ENCODE peak calls at places on chromosomes 13 and 19, in four cellular contexts. One of them, this sample, is unnamed. For H3K9me3, the result is how much of the 10 kb centered on the place peaks cover.

GRCh38 chr19:33496496-33496895 is 25.1 kb downstream of the PEPD start:
- DNase-seq in thyroid gland: no peak
- DNase-seq in cardiac muscle cell: no peak
- DNase-seq in endothelial cell of umbilical vein: no peak
- DNase-seq in this sample: no peak

GRCh38 chr13:97538193-97538592 is 104.2 kb downstream of the RAP2A start:
- DNase-seq in cardiac muscle cell: no peak
- DNase-seq in thyroid gland: no peak
- DNase-seq in endothelial cell of umbilical vein: no peak
- DNase-seq in this sample: no peak

GRCh38 chr13:105679832-105680231 is 855.6 kb downstream of the EFNB2 start:
- DNase-seq in endothelial cell of umbilical vein: no peak
- DNase-seq in cardiac muscle cell: no peak
- DNase-seq in thyroid gland: no peak
- DNase-seq in this sample: no peak

GRCh38 chr19:39843919-39844793 is 2.0 kb downstream of the FBL start:
- DNase-seq in thyroid gland: no peak
- DNase-seq in cardiac muscle cell: peak
- DNase-seq in endothelial cell of umbilical vein: peak
- DNase-seq in this sample: peak

GRCh38 chr19:49136771-49137171 is 17.4 kb downstream of the PPFIA3 start:
- DNase-seq in thyroid gland: no peak
- DNase-seq in cardiac muscle cell: no peak
- DNase-seq in endothelial cell of umbilical vein: no peak
- DNase-seq in this sample: no peak

GRCh38 chr13:113955691-113956090 is 18.2 kb downstream of the C13orf46 start:
- DNase-seq in cardiac muscle cell: no peak
- DNase-seq in thyroid gland: no peak
- DNase-seq in endothelial cell of umbilical vein: no peak
- DNase-seq in this sample: no peak

GRCh38 chr19:839146-839872 is 1.5 kb upstream of the PRTN3 start:
- DNase-seq in cardiac muscle cell: no peak
- DNase-seq in endothelial cell of umbilical vein: no peak
- DNase-seq in thyroid gland: no peak
- DNase-seq in this sample: no peak

GRCh38 chr19:3055741-3056453 is 6.4 kb downstream of the TLE5 start:
- DNase-seq in endothelial cell of umbilical vein: no peak
- DNase-seq in cardiac muscle cell: no peak
- DNase-seq in thyroid gland: peak
- DNase-seq in this sample: peak

GRCh38 chr19:38734426-38735256 is 9.6 kb downstream of the CAPN12 start:
- DNase-seq in thyroid gland: no peak
- DNase-seq in cardiac muscle cell: no peak
- DNase-seq in endothelial cell of umbilical vein: no peak
- DNase-seq in this sample: no peak

GRCh38 chr19:43534811-43535761 is 2.1 kb downstream of the ZNF575 start:
- DNase-seq in thyroid gland: peak
- DNase-seq in endothelial cell of umbilical vein: peak
- DNase-seq in cardiac muscle cell: peak
- DNase-seq in this sample: peak

GRCh38 chr13:37403776-37404497 is 194.6 kb downstream of the POSTN start:
- DNase-seq in endothelial cell of umbilical vein: no peak
- DNase-seq in cardiac muscle cell: no peak
- DNase-seq in thyroid gland: no peak
- DNase-seq in this sample: no peak

GRCh38 chr13:99376132-99376531 is 68.9 kb upstream of the GPR183 start:
- DNase-seq in endothelial cell of umbilical vein: no peak
- DNase-seq in cardiac muscle cell: no peak
- DNase-seq in thyroid gland: peak
- DNase-seq in this sample: no peak

GRCh38 chr19:51098366-51099069 is 9.7 kb downstream of the CTU1 start:
- DNase-seq in cardiac muscle cell: peak
- DNase-seq in thyroid gland: peak
- DNase-seq in endothelial cell of umbilical vein: peak
- DNase-seq in this sample: no peak

GRCh38 chr19:41321600-41322270 is 11.8 kb downstream of the CCDC97 start:
- DNase-seq in thyroid gland: peak
- DNase-seq in endothelial cell of umbilical vein: peak
- DNase-seq in cardiac muscle cell: peak
- DNase-seq in this sample: peak

GRCh38 chr19:33192010-33192409 is 2.1 kb upstream of the LRP3 start:
- DNase-seq in endothelial cell of umbilical vein: no peak
- DNase-seq in thyroid gland: no peak
- DNase-seq in cardiac muscle cell: no peak
- DNase-seq in this sample: no peak

GRCh38 chr13:75787249-75787940 is 151.3 kb downstream of the LMO7 start:
- DNase-seq in cardiac muscle cell: no peak
- DNase-seq in thyroid gland: no peak
- DNase-seq in endothelial cell of umbilical vein: no peak
- DNase-seq in this sample: no peak

GRCh38 chr13:42329239-42329638 is 57.3 kb downstream of the AKAP11 start:
- DNase-seq in thyroid gland: no peak
- DNase-seq in endothelial cell of umbilical vein: no peak
- DNase-seq in cardiac muscle cell: no peak
- DNase-seq in this sample: no peak

GRCh38 chr13:94558721-94559120 is 37.2 kb downstream of the TGDS start:
- DNase-seq in endothelial cell of umbilical vein: no peak
- DNase-seq in cardiac muscle cell: no peak
- DNase-seq in thyroid gland: no peak
- DNase-seq in this sample: no peak

GRCh38 chr13:112711528-112712265 is 21.9 kb downstream of the ATP11A start:
- DNase-seq in endothelial cell of umbilical vein: peak
- DNase-seq in thyroid gland: peak
- DNase-seq in cardiac muscle cell: peak
- DNase-seq in this sample: peak

GRCh38 chr19:49119411-49120324 is at the start of gene PPFIA3:
- DNase-seq in endothelial cell of umbilical vein: peak
- DNase-seq in cardiac muscle cell: peak
- DNase-seq in thyroid gland: peak
- DNase-seq in this sample: peak

GRCh38 chr19:46606681-46607440 is 5.7 kb downstream of the CALM3 start:
- DNase-seq in cardiac muscle cell: no peak
- DNase-seq in endothelial cell of umbilical vein: no peak
- DNase-seq in thyroid gland: no peak
- DNase-seq in this sample: no peak

GRCh38 chr13:20127263-20127562 is 33.6 kb downstream of the GJA3 start:
- DNase-seq in endothelial cell of umbilical vein: no peak
- DNase-seq in thyroid gland: peak
- DNase-seq in cardiac muscle cell: no peak
- DNase-seq in this sample: no peak

GRCh38 chr19:36652958-36653357 is 13.7 kb downstream of the ZNF461 start:
- DNase-seq in thyroid gland: no peak
- DNase-seq in cardiac muscle cell: no peak
- DNase-seq in endothelial cell of umbilical vein: no peak
- DNase-seq in this sample: no peak

GRCh38 chr13:31945202-31945978 is 86.2 kb upstream of the FRY start:
- DNase-seq in endothelial cell of umbilical vein: no peak
- DNase-seq in cardiac muscle cell: peak
- DNase-seq in thyroid gland: peak
- DNase-seq in this sample: no peak

GRCh38 chr13:108528303-108528702 is 101.1 kb upstream of the MYO16 start:
- DNase-seq in thyroid gland: no peak
- DNase-seq in cardiac muscle cell: no peak
- DNase-seq in endothelial cell of umbilical vein: no peak
- DNase-seq in this sample: no peak

GRCh38 chr19:18514800-18515682 is 6.8 kb downstream of the ELL start:
- DNase-seq in cardiac muscle cell: peak
- DNase-seq in endothelial cell of umbilical vein: peak
- DNase-seq in thyroid gland: peak
- DNase-seq in this sample: no peak

GRCh38 chr19:33811736-33812387 is 15.2 kb downstream of the KCTD15 start:
- DNase-seq in thyroid gland: no peak
- DNase-seq in endothelial cell of umbilical vein: no peak
- DNase-seq in cardiac muscle cell: no peak
- DNase-seq in this sample: no peak

GRCh38 chr13:46160474-46161066 is 21.4 kb downstream of the LCP1 start:
- DNase-seq in endothelial cell of umbilical vein: peak
- DNase-seq in cardiac muscle cell: peak
- DNase-seq in thyroid gland: no peak
- DNase-seq in this sample: peak

GRCh38 chr13:113275387-113275786 is 21.7 kb upstream of the LAMP1 start:
- DNase-seq in cardiac muscle cell: peak
- DNase-seq in endothelial cell of umbilical vein: peak
- DNase-seq in thyroid gland: peak
- DNase-seq in this sample: peak

GRCh38 chr19:44747739-44748425 is 626 bp upstream of the BCL3 start:
- DNase-seq in endothelial cell of umbilical vein: peak
- DNase-seq in thyroid gland: peak
- DNase-seq in cardiac muscle cell: peak
- DNase-seq in this sample: peak

GRCh38 chr13:73809561-73809960 is 324.6 kb downstream of the KLF12 start:
- DNase-seq in thyroid gland: no peak
- DNase-seq in endothelial cell of umbilical vein: peak
- DNase-seq in cardiac muscle cell: no peak
- DNase-seq in this sample: no peak

GRCh38 chr13:73039201-73040108 is 19.4 kb upstream of the KLF5 start:
- DNase-seq in cardiac muscle cell: no peak
- DNase-seq in thyroid gland: no peak
- DNase-seq in endothelial cell of umbilical vein: no peak
- DNase-seq in this sample: no peak

GRCh38 chr19:29680447-29680846 is 15.2 kb downstream of the PLEKHF1 start:
- DNase-seq in cardiac muscle cell: no peak
- DNase-seq in endothelial cell of umbilical vein: no peak
- DNase-seq in thyroid gland: no peak
- DNase-seq in this sample: no peak

GRCh38 chr13:21546372-21546771 is 57.6 kb downstream of the MICU2 start:
- DNase-seq in thyroid gland: no peak
- DNase-seq in endothelial cell of umbilical vein: no peak
- DNase-seq in cardiac muscle cell: no peak
- DNase-seq in this sample: no peak

GRCh38 chr19:22286151-22286810 is at the start of gene ZNF729:
- DNase-seq in cardiac muscle cell: no peak
- DNase-seq in endothelial cell of umbilical vein: no peak
- DNase-seq in thyroid gland: no peak
- DNase-seq in this sample: no peak

GRCh38 chr19:58096884-58097283 is 1.1 kb downstream of the ZSCAN18 start:
- DNase-seq in endothelial cell of umbilical vein: no peak
- DNase-seq in cardiac muscle cell: no peak
- DNase-seq in thyroid gland: peak
- DNase-seq in this sample: no peak
- H3K9me3 ChIP-seq in endothelial cell of umbilical vein: under half
- H3K9me3 ChIP-seq in cardiac muscle cell: under half
- H3K9me3 ChIP-seq in thyroid gland: under half
- H3K9me3 ChIP-seq in this sample: under half

DNA sequence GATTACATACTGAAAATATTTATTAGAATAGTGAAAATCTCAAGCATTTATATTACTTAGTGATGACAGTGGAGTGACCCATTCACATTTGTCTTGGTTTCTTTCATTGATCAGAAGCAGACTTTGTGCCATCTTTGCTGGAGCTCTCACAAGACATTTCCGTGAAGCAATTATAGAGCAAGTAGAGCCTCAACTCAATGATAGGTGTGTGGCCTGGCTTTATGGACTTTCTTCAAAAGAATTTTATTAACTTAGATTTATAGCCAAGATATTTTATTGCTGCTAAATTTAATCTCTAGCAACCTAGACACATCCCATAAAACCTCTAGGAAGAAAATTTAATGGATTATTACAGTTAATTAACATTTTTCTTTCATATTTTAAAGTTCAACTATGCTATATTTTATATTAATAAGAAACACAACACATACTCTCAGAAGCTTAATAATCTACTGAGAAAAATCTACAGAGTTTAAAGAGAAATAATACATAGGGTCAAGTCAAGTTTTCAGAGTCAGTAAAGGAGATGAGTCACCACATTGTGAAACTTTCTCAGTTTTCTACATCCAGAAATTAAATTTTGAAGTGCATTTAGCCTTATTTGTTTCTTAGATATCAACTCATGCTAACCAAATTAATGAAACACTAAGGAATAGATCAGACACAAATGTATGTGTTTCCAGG is 160.5 kb downstream of the LACC1 start:
- DNase-seq in endothelial cell of umbilical vein: no peak
- DNase-seq in thyroid gland: no peak
- DNase-seq in cardiac muscle cell: no peak
- DNase-seq in this sample: no peak
- H3K9me3 ChIP-seq in endothelial cell of umbilical vein: under half
- H3K9me3 ChIP-seq in thyroid gland: under half
- H3K9me3 ChIP-seq in cardiac muscle cell: under half
- H3K9me3 ChIP-seq in this sample: under half

GRCh38 chr19:20860339-20860738 is 62.7 kb upstream of the ZNF85 start:
- DNase-seq in thyroid gland: no peak
- DNase-seq in cardiac muscle cell: no peak
- DNase-seq in endothelial cell of umbilical vein: no peak
- DNase-seq in this sample: no peak
- H3K9me3 ChIP-seq in thyroid gland: under half
- H3K9me3 ChIP-seq in cardiac muscle cell: under half
- H3K9me3 ChIP-seq in endothelial cell of umbilical vein: under half
- H3K9me3 ChIP-seq in this sample: under half

GRCh38 chr19:6963937-6964336 is 57.3 kb downstream of the MBD3L2B start:
- DNase-seq in cardiac muscle cell: no peak
- DNase-seq in thyroid gland: no peak
- DNase-seq in endothelial cell of umbilical vein: no peak
- DNase-seq in this sample: peak
- H3K9me3 ChIP-seq in cardiac muscle cell: under half
- H3K9me3 ChIP-seq in thyroid gland: under half
- H3K9me3 ChIP-seq in endothelial cell of umbilical vein: under half
- H3K9me3 ChIP-seq in this sample: under half

GRCh38 chr19:9362905-9363304 is at the start of gene ZNF177:
- DNase-seq in cardiac muscle cell: no peak
- DNase-seq in thyroid gland: no peak
- DNase-seq in endothelial cell of umbilical vein: no peak
- DNase-seq in this sample: no peak
- H3K9me3 ChIP-seq in cardiac muscle cell: under half
- H3K9me3 ChIP-seq in thyroid gland: under half
- H3K9me3 ChIP-seq in endothelial cell of umbilical vein: under half
- H3K9me3 ChIP-seq in this sample: under half

DNA sequence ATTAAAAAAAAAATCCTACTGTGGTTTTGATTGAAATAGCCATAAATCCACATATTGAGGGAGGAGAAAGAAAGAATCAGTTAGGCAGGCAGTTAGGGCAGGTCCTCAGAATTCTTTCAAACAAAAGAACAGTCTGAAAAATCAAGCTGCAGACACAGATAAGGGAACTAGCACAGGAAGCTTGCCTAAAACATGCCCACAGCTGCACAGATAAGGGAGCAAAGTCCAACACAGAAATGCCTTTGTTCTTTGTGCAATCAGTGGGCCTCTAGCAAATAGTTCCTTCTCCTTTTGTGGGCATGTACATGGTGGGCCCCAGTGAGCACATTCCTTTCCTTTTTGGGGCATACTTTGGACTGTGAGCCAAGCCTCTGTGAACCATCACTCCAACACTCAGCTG is 42.7 kb downstream of the UTP14C start:
- DNase-seq in endothelial cell of umbilical vein: no peak
- DNase-seq in thyroid gland: no peak
- DNase-seq in cardiac muscle cell: peak
- DNase-seq in this sample: no peak
- H3K9me3 ChIP-seq in endothelial cell of umbilical vein: under half
- H3K9me3 ChIP-seq in thyroid gland: under half
- H3K9me3 ChIP-seq in cardiac muscle cell: under half
- H3K9me3 ChIP-seq in this sample: under half

GRCh38 chr19:19711934-19712828 is 20.7 kb downstream of the ZNF14 start:
- DNase-seq in cardiac muscle cell: no peak
- DNase-seq in thyroid gland: no peak
- DNase-seq in endothelial cell of umbilical vein: no peak
- DNase-seq in this sample: no peak
- H3K9me3 ChIP-seq in cardiac muscle cell: under half
- H3K9me3 ChIP-seq in thyroid gland: under half
- H3K9me3 ChIP-seq in endothelial cell of umbilical vein: under half
- H3K9me3 ChIP-seq in this sample: half or more

GRCh38 chr13:104389722-104390121 is 1323.5 kb upstream of the SLC10A2 start:
- DNase-seq in endothelial cell of umbilical vein: no peak
- DNase-seq in thyroid gland: no peak
- DNase-seq in cardiac muscle cell: no peak
- DNase-seq in this sample: no peak
- H3K9me3 ChIP-seq in endothelial cell of umbilical vein: under half
- H3K9me3 ChIP-seq in thyroid gland: under half
- H3K9me3 ChIP-seq in cardiac muscle cell: under half
- H3K9me3 ChIP-seq in this sample: under half